ENCODE peak calls at places on chromosomes 13 and 19, in six cellular contexts. J is breast epithelium, W is left lung, O is hepatocyte, V is GM23248, N is adrenal gland. A is an unnamed sample.

GRCh38 chr19:40147693-40148347 is 43.4 kb upstream of the MAP3K10 start:
- DNase-seq in J (no peak), W (no peak), O (no peak), V (peak), N (peak), A (no peak)

GRCh38 chr13:51005566-51005965 is 96.0 kb downstream of the RNASEH2B start:
- DNase-seq in J (no peak), W (no peak), O (no peak), V (no peak), N (no peak), A (no peak)

GRCh38 chr19:53518716-53519115 is 19.2 kb upstream of the ZNF331 start:
- DNase-seq in J (no peak), W (no peak), O (no peak), V (no peak), N (no peak), A (no peak)

GRCh38 chr13:54733639-54734038 is 1705.0 kb downstream of the OLFM4 start:
- DNase-seq in J (no peak), W (no peak), O (peak), V (no peak), N (no peak), A (no peak)

GRCh38 chr13:28494861-28495585 is at the start of gene FLT1:
- DNase-seq in J (no peak), W (peak), O (peak), V (peak), N (peak), A (no peak)

GRCh38 chr13:57582032-57582431 is 49.5 kb upstream of the PCDH17 start:
- DNase-seq in J (no peak), W (peak), O (no peak), V (no peak), N (no peak), A (no peak)

GRCh38 chr13:74056829-74057564 is 77.2 kb downstream of the KLF12 start:
- DNase-seq in J (no peak), W (no peak), O (no peak), V (no peak), N (peak), A (no peak)

GRCh38 chr13:51435002-51435578 is 17.7 kb downstream of the INTS6 start:
- DNase-seq in J (no peak), W (no peak), O (peak), V (peak), N (no peak), A (no peak)

GRCh38 chr19:19062454-19063182 is 1.2 kb upstream of the SLC25A42 start:
- DNase-seq in J (no peak), W (peak), O (no peak), V (peak), N (peak), A (no peak)

GRCh38 chr13:29156136-29156535 is 336.0 kb downstream of the MTUS2 start:
- DNase-seq in J (no peak), W (no peak), O (no peak), V (no peak), N (no peak), A (no peak)

GRCh38 chr19:51166846-51167490 is 24.9 kb downstream of the SIGLEC7 start:
- DNase-seq in J (no peak), W (no peak), O (no peak), V (no peak), N (peak), A (no peak)

GRCh38 chr19:58123354-58123753 is 25.3 kb upstream of the ZSCAN18 start:
- DNase-seq in J (no peak), W (no peak), O (no peak), V (no peak), N (no peak), A (no peak)

GRCh38 chr13:97426695-97427094 is 7.3 kb upstream of the RAP2A start:
- DNase-seq in J (no peak), W (no peak), O (no peak), V (no peak), N (no peak), A (no peak)

GRCh38 chr19:23972161-23972560 is 57.5 kb downstream of the ZNF726 start:
- DNase-seq in J (no peak), W (peak), O (no peak), V (no peak), N (no peak), A (no peak)

GRCh38 chr13:34153428-34154180 is 335.7 kb downstream of the RFC3 start:
- DNase-seq in J (no peak), W (no peak), O (no peak), V (no peak), N (no peak), A (no peak)

GRCh38 chr13:58926858-58927257 is 1236.9 kb downstream of the DIAPH3 start:
- DNase-seq in J (no peak), W (no peak), O (no peak), V (no peak), N (no peak), A (no peak)

GRCh38 chr13:30681489-30682242 is 53.7 kb upstream of the ALOX5AP start:
- DNase-seq in J (no peak), W (no peak), O (peak), V (peak), N (no peak), A (no peak)

GRCh38 chr13:87535911-87536310 is 135.3 kb upstream of the SLITRK5 start:
- DNase-seq in J (no peak), W (no peak), O (no peak), V (no peak), N (no peak), A (no peak)

DNA sequence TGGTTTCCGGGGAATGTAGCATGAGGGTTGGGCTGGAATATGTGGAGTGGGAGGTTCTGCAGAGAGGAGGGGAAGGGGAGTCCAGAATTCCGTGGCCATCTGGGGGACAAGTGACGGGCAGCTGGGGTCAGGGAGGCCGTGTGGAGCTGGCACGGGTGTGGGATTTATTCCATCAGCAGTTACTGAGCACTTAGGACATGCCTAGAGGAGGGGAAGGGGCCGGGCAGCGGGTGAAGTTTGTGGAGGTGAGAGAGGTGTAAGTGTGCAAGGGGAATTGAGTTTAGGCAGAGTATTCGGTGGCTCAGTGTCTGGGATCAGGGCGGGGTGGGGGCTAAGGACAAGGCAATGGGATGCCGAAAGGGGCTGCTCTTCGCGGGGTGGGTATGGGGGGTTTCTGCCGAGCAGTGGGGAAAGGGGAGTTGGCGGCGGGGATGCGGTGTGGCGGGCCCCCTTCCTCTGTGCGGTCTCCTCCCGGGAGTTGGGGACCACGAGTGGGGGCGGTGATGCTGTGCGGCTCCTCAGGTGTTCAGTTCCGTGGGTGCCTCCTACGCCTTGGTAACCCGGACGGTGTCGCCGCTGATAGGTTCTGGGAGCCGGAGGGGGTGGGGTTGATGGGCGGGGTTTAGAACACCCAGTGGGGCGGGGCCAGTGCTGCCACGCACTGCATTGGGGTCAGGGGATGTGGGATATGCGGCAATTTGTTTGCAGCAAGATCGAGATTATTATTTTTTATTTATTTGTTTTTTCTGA is 5.4 kb downstream of the CCDC61 start:
- DNase-seq in J (no peak), W (peak), O (peak), V (peak), N (peak), A (peak)
- H3K4me3 ChIP-seq in J (peak), W (no peak), O (no peak), V (no peak), N (no peak), A (no peak)

GRCh38 chr19:16462757-16463250 is 9.0 kb downstream of the EPS15L1 start:
- DNase-seq in J (no peak), W (no peak), O (no peak), V (peak), N (peak), A (no peak)
- H3K27ac ChIP-seq in J (peak), W (peak), O (no peak), V (no peak), N (no peak), A (no peak)

DNA sequence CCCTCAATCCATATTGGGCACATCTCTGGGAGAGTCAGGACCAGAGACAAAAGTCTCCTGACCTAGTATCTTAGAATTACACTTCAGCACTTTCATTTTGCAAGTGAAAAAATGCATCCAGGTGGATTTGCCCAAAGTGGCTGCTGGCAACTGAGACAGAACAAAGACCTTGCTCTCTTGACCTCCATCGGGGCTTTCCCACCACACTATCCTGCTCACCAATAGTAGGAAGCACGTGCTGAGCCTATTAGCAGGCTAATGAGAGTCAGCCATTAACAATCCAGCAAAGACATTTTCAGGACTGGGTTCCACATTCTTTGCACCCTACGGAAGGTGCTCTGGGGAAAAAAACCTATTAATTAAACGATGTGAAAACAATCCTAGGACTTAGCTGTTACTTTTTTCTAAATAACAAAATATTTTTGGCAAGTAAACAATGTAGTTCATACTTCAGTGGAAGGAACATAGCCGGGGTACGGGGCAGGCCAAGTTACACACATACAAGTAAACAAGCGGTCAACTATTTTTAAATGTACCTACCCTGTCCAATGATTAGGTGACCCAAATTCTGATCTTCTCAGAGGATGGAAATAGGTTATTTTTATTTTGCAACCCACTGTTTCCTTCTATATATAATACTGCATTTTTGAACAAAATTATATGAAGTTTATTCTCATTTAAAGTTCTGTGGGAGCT is 78.6 kb downstream of the CDADC1 start:
- DNase-seq in J (no peak), W (no peak), O (no peak), V (no peak), N (no peak), A (no peak)
- H3K4me3 ChIP-seq in J (no peak), W (no peak), O (no peak), V (no peak), N (no peak), A (no peak)

DNA sequence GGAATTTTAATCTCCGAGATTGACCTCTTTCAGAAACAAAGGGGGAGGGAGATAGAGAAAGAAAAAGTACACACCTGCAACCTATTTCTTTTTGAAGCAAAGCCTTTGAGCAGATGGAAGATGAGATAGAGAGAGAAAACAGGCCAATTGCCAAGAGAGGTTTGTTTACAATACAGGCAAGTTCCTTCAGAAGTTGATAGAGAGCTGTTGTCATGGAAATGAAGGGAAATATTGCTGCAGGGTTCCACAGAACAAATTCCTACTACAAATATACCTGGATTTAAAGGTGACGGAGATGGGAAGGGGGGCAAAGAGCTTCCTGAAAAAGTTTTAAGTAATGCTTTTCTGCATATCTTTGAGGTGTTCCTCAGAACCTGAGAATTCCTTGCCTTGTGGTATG is 388.4 kb downstream of the NDFIP2 start:
- DNase-seq in J (no peak), W (no peak), O (peak), V (no peak), N (no peak), A (no peak)
- H3K27ac ChIP-seq in J (peak), W (no peak), O (peak), V (no peak), N (no peak), A (no peak)

GRCh38 chr19:16134510-16134909 is 9.0 kb upstream of the HSH2D start:
- DNase-seq in J (no peak), W (no peak), O (no peak), V (no peak), N (no peak), A (no peak)
- H3K4me3 ChIP-seq in J (no peak), W (no peak), O (no peak), V (no peak), N (no peak), A (no peak)

GRCh38 chr13:103794526-103794925 is 728.3 kb upstream of the SLC10A2 start:
- DNase-seq in J (no peak), W (no peak), O (no peak), V (no peak), N (no peak), A (no peak)

GRCh38 chr13:103799028-103799427 is 732.8 kb upstream of the SLC10A2 start:
- DNase-seq in J (no peak), W (no peak), O (no peak), V (no peak), N (no peak), A (no peak)

DNA sequence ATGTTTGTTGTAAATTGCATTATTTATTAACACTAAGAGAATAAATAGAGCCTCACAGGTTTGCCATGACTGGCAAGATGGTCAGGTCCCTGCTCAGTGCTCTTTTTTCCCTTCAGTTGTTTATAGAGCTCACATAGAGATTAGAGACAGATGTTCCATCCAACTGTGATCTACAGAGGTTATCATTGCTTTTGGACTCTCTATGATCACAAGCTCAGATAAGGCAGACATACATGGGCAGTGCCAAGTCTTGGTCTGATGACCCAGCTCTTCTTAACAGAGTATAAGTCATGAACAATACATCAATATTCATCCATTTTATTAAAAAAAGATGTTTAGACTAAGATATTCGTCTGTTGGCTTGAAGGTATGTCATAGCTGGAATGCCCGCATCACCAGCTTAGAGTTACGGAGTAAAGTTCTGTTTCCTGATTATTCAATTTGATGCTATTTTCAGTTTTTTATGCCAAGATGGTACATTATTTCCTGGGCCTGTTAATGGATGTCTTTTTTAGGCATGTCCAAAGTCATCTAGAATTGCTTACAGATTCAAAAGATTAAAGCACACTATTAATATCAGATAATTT is 729.8 kb upstream of the SLC10A2 start:
- DNase-seq in J (no peak), W (no peak), O (no peak), V (no peak), N (no peak), A (no peak)
- H3K27ac ChIP-seq in J (no peak), W (no peak), O (no peak), V (no peak), N (no peak), A (no peak)

DNA sequence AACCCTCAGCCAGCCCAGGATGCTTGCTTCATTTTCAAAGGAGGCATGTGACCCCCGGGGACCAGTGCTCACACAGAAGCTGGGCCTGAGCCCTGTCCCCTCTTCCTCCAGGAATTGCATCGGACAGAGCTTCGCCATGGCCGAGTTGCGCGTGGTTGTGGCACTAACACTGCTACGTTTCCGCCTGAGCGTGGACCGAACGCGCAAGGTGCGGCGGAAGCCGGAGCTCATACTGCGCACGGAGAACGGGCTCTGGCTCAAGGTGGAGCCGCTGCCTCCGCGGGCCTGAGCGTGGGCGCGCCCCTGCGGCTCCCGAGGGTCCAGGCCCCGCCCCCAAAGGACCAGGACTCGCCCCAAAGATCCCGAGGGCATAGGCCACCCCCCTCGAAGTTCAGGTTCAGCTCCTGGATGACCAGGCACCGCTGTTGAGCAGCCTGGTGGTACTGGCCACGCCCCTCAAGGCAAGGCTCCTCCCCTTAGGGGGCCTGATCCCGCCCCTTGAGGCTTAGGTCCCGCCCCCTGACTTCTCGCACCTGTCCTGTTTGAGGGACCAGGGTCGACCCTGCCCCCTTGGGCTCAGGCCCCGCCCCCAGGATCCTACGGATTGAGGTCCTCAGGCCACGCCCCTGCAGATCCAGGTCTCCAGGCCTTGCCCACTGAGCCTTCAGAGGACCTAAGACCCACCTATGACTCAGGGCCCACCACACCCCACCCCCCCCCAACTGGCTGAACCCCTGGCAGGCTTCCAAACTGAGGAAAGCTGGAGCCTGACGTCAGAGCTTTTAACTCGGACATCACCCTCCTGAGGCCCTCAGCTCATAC is 43.1 kb downstream of the CYP4F22 start:
- DNase-seq in J (no peak), W (peak), O (no peak), V (peak), N (no peak), A (peak)
- H3K4me3 ChIP-seq in J (peak), W (no peak), O (no peak), V (no peak), N (peak), A (peak)

DNA sequence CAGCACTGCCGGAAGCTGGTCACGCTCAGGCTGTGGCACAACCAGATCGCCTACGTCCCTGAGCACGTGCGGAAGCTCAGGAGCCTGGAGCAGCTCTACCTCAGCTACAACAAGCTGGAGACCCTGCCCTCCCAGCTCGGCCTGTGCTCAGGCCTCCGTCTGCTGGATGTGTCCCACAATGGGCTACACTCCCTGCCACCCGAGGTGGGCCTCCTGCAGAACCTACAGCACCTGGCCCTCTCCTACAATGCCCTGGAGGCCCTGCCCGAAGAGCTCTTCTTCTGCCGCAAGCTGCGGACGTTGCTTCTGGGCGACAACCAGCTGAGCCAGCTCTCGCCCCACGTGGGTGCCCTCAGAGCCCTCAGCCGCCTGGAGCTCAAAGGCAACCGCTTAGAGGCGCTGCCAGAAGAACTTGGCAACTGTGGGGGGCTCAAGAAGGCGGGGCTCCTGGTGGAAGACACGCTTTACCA is 3.2 kb upstream of the MAP2K7 start:
- DNase-seq in J (no peak), W (peak), O (no peak), V (no peak), N (no peak), A (no peak)
- H3K27ac ChIP-seq in J (peak), W (no peak), O (no peak), V (no peak), N (no peak), A (no peak)

DNA sequence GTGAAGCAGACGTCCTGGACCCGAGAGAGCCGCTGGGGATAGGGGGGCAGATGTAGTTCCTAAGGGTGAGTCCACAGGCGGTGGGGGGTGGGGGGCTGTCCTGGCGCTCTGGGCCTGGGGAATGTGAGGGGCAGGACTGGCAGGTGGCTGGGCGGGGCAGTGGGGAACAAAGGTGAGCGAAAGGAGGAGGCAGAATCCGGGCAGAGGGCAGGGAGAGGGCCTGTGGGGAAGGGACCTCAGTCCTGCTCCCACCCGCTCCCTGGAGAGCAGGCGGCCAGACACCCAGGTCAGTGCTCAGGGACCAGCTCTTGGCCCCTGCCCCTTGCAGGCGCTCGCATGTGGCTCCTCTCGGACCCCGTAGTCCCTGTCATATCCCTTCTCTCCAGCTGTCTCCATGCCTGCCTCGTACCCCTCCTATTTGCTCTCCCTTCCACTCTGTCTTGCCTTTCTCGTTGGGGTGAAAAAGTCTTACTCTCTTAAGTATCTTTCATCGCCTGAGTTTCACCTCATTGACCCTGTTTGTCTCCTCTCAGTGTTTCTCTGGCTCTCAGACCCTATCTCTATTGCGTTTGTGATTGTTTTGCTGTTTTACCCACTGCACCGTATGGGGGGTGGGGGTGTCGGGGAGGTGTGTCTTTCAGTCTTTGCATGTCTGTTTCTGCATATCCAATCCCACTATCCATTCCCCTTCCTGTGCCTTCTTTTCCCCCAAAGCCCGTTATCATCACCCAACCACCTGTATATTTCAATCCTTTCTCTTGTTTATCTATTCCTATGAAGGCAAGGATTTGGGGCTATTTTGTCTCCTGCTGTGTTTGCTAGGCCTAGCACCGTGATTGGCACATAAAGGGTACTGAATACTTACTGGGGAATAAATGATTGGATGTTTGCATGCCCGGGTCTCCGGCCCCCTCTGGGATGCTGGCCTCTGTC is 5.8 kb downstream of the SPHK2 start:
- DNase-seq in J (no peak), W (no peak), O (peak), V (no peak), N (no peak), A (no peak)
- H3K4me3 ChIP-seq in J (peak), W (no peak), O (peak), V (peak), N (peak), A (no peak)

A was measured in pancreas.